ENCODE peak calls at places on chromosome 15, in four cellular contexts. One of them, this sample, is unnamed.

GRCh38 chr15:69756440-69756839 is 303.8 kb downstream of the RPLP1 start:
- DNase-seq in activated naive CD4-positive, alpha-beta T cell: no peak
- DNase-seq in memory B cell: no peak
- DNase-seq in neural progenitor cell: no peak
- DNase-seq in this sample: no peak

GRCh38 chr15:28114721-28115622 is 15.9 kb upstream of the OCA2 start:
- DNase-seq in neural progenitor cell: no peak
- DNase-seq in memory B cell: no peak
- DNase-seq in activated naive CD4-positive, alpha-beta T cell: no peak
- DNase-seq in this sample: no peak

GRCh38 chr15:98398886-98399285 is 249.5 kb upstream of the IGF1R start:
- DNase-seq in activated naive CD4-positive, alpha-beta T cell: no peak
- DNase-seq in memory B cell: no peak
- DNase-seq in neural progenitor cell: no peak
- DNase-seq in this sample: no peak

GRCh38 chr15:61857169-61857829 is 202.9 kb downstream of the VPS13C start:
- DNase-seq in neural progenitor cell: no peak
- DNase-seq in activated naive CD4-positive, alpha-beta T cell: no peak
- DNase-seq in memory B cell: no peak
- DNase-seq in this sample: no peak

GRCh38 chr15:65086680-65087111 is 10.2 kb downstream of the KBTBD13 start:
- DNase-seq in memory B cell: no peak
- DNase-seq in neural progenitor cell: no peak
- DNase-seq in activated naive CD4-positive, alpha-beta T cell: no peak
- DNase-seq in this sample: no peak

GRCh38 chr15:64010719-64011118 is 35.6 kb downstream of the DAPK2 start:
- DNase-seq in memory B cell: peak
- DNase-seq in neural progenitor cell: no peak
- DNase-seq in activated naive CD4-positive, alpha-beta T cell: no peak
- DNase-seq in this sample: no peak

GRCh38 chr15:45234562-45235235 is 17.3 kb upstream of the SLC28A2 start:
- DNase-seq in neural progenitor cell: no peak
- DNase-seq in activated naive CD4-positive, alpha-beta T cell: no peak
- DNase-seq in memory B cell: no peak
- DNase-seq in this sample: no peak

GRCh38 chr15:78203346-78204225 is 30.8 kb downstream of the ACSBG1 start:
- DNase-seq in memory B cell: peak
- DNase-seq in neural progenitor cell: no peak
- DNase-seq in activated naive CD4-positive, alpha-beta T cell: no peak
- DNase-seq in this sample: no peak

GRCh38 chr15:56964182-56964581 is 45.7 kb downstream of the TCF12 start:
- DNase-seq in activated naive CD4-positive, alpha-beta T cell: no peak
- DNase-seq in memory B cell: no peak
- DNase-seq in neural progenitor cell: no peak
- DNase-seq in this sample: no peak

GRCh38 chr15:96067677-96068076 is 262.8 kb upstream of the NR2F2 start:
- DNase-seq in memory B cell: no peak
- DNase-seq in neural progenitor cell: no peak
- DNase-seq in activated naive CD4-positive, alpha-beta T cell: no peak
- DNase-seq in this sample: no peak

GRCh38 chr15:58501636-58502178 is 69.9 kb downstream of the LIPC start:
- DNase-seq in neural progenitor cell: no peak
- DNase-seq in activated naive CD4-positive, alpha-beta T cell: no peak
- DNase-seq in memory B cell: no peak
- DNase-seq in this sample: no peak

GRCh38 chr15:62125763-62126162 is 39.3 kb downstream of the C2CD4B start:
- DNase-seq in neural progenitor cell: no peak
- DNase-seq in activated naive CD4-positive, alpha-beta T cell: no peak
- DNase-seq in memory B cell: no peak
- DNase-seq in this sample: no peak

GRCh38 chr15:71654714-71655174 is 155.6 kb upstream of the NR2E3 start:
- DNase-seq in activated naive CD4-positive, alpha-beta T cell: no peak
- DNase-seq in memory B cell: no peak
- DNase-seq in neural progenitor cell: no peak
- DNase-seq in this sample: no peak

GRCh38 chr15:90884719-90885431 is 571 bp downstream of the FES start:
- DNase-seq in activated naive CD4-positive, alpha-beta T cell: no peak
- DNase-seq in memory B cell: no peak
- DNase-seq in neural progenitor cell: no peak
- DNase-seq in this sample: no peak

GRCh38 chr15:70602281-70602680 is 161.1 kb downstream of the UACA start:
- DNase-seq in activated naive CD4-positive, alpha-beta T cell: no peak
- DNase-seq in neural progenitor cell: no peak
- DNase-seq in memory B cell: no peak
- DNase-seq in this sample: no peak

GRCh38 chr15:35680951-35681350 is 135.0 kb upstream of the DPH6 start:
- DNase-seq in activated naive CD4-positive, alpha-beta T cell: no peak
- DNase-seq in memory B cell: no peak
- DNase-seq in neural progenitor cell: no peak
- DNase-seq in this sample: no peak

GRCh38 chr15:92638291-92638708 is 17.3 kb downstream of the FAM174B start:
- DNase-seq in neural progenitor cell: no peak
- DNase-seq in memory B cell: no peak
- DNase-seq in activated naive CD4-positive, alpha-beta T cell: no peak
- DNase-seq in this sample: no peak

GRCh38 chr15:62469874-62470688 is 305.0 kb upstream of the C2CD4B start:
- DNase-seq in memory B cell: no peak
- DNase-seq in activated naive CD4-positive, alpha-beta T cell: no peak
- DNase-seq in neural progenitor cell: no peak
- DNase-seq in this sample: no peak

GRCh38 chr15:54307252-54307902 is 329.1 kb downstream of the UNC13C start:
- DNase-seq in activated naive CD4-positive, alpha-beta T cell: no peak
- DNase-seq in memory B cell: no peak
- DNase-seq in neural progenitor cell: no peak
- DNase-seq in this sample: no peak

GRCh38 chr15:65081270-65081669 is 4.7 kb downstream of the KBTBD13 start:
- DNase-seq in memory B cell: no peak
- DNase-seq in activated naive CD4-positive, alpha-beta T cell: no peak
- DNase-seq in neural progenitor cell: no peak
- DNase-seq in this sample: no peak

GRCh38 chr15:51367322-51367976 is 26.0 kb downstream of the GLDN start:
- DNase-seq in neural progenitor cell: peak
- DNase-seq in activated naive CD4-positive, alpha-beta T cell: no peak
- DNase-seq in memory B cell: no peak
- DNase-seq in this sample: no peak

GRCh38 chr15:85037617-85038016 is 56.0 kb downstream of the PDE8A start:
- DNase-seq in neural progenitor cell: no peak
- DNase-seq in memory B cell: no peak
- DNase-seq in activated naive CD4-positive, alpha-beta T cell: no peak
- DNase-seq in this sample: no peak

GRCh38 chr15:98286200-98286599 is 325.7 kb downstream of the ARRDC4 start:
- DNase-seq in memory B cell: no peak
- DNase-seq in activated naive CD4-positive, alpha-beta T cell: no peak
- DNase-seq in neural progenitor cell: no peak
- DNase-seq in this sample: no peak

GRCh38 chr15:68126415-68126814 is 72.3 kb downstream of the PIAS1 start:
- DNase-seq in memory B cell: no peak
- DNase-seq in activated naive CD4-positive, alpha-beta T cell: no peak
- DNase-seq in neural progenitor cell: no peak
- DNase-seq in this sample: no peak

GRCh38 chr15:50259276-50259675 is 6.2 kb downstream of the HDC start:
- DNase-seq in memory B cell: no peak
- DNase-seq in neural progenitor cell: no peak
- DNase-seq in activated naive CD4-positive, alpha-beta T cell: no peak
- DNase-seq in this sample: no peak

GRCh38 chr15:62404194-62404985 is 239.3 kb upstream of the C2CD4B start:
- DNase-seq in activated naive CD4-positive, alpha-beta T cell: no peak
- DNase-seq in memory B cell: no peak
- DNase-seq in neural progenitor cell: no peak
- DNase-seq in this sample: no peak

GRCh38 chr15:71083349-71083748 is 31.9 kb upstream of the THSD4 start:
- DNase-seq in neural progenitor cell: no peak
- DNase-seq in activated naive CD4-positive, alpha-beta T cell: no peak
- DNase-seq in memory B cell: no peak
- DNase-seq in this sample: no peak

GRCh38 chr15:37019479-37020433 is 80.6 kb downstream of the MEIS2 start:
- DNase-seq in activated naive CD4-positive, alpha-beta T cell: no peak
- DNase-seq in neural progenitor cell: no peak
- DNase-seq in memory B cell: no peak
- DNase-seq in this sample: no peak

GRCh38 chr15:90875549-90875981 is 7.2 kb downstream of the FURIN start:
- DNase-seq in activated naive CD4-positive, alpha-beta T cell: no peak
- DNase-seq in memory B cell: no peak
- DNase-seq in neural progenitor cell: no peak
- DNase-seq in this sample: no peak

GRCh38 chr15:44798815-44799214 is 62.5 kb downstream of the TRIM69 start:
- DNase-seq in neural progenitor cell: peak
- DNase-seq in activated naive CD4-positive, alpha-beta T cell: no peak
- DNase-seq in memory B cell: no peak
- DNase-seq in this sample: no peak

GRCh38 chr15:73794501-73795133 is 41.5 kb upstream of the INSYN1 start:
- DNase-seq in neural progenitor cell: no peak
- DNase-seq in activated naive CD4-positive, alpha-beta T cell: no peak
- DNase-seq in memory B cell: no peak
- DNase-seq in this sample: no peak

GRCh38 chr15:77634266-77634962 is 1.7 kb upstream of the LINGO1 start:
- DNase-seq in memory B cell: peak
- DNase-seq in activated naive CD4-positive, alpha-beta T cell: peak
- DNase-seq in neural progenitor cell: peak
- DNase-seq in this sample: no peak

GRCh38 chr15:87755226-87755625 is 501.3 kb downstream of the NTRK3 start:
- DNase-seq in memory B cell: no peak
- DNase-seq in activated naive CD4-positive, alpha-beta T cell: no peak
- DNase-seq in neural progenitor cell: no peak
- DNase-seq in this sample: no peak

GRCh38 chr15:70853855-70854668 is at the start of gene LARP6:
- DNase-seq in activated naive CD4-positive, alpha-beta T cell: no peak
- DNase-seq in neural progenitor cell: peak
- DNase-seq in memory B cell: peak
- DNase-seq in this sample: no peak

GRCh38 chr15:91456251-91456718 is 356.2 kb downstream of the SV2B start:
- DNase-seq in memory B cell: no peak
- DNase-seq in neural progenitor cell: no peak
- DNase-seq in activated naive CD4-positive, alpha-beta T cell: no peak
- DNase-seq in this sample: no peak

GRCh38 chr15:39242345-39242744 is 338.5 kb upstream of the THBS1 start:
- DNase-seq in memory B cell: no peak
- DNase-seq in neural progenitor cell: no peak
- DNase-seq in activated naive CD4-positive, alpha-beta T cell: no peak
- DNase-seq in this sample: peak

GRCh38 chr15:69675727-69676126 is 223.1 kb downstream of the RPLP1 start:
- DNase-seq in memory B cell: no peak
- DNase-seq in activated naive CD4-positive, alpha-beta T cell: no peak
- DNase-seq in neural progenitor cell: no peak
- DNase-seq in this sample: no peak

GRCh38 chr15:42405876-42406482 is 46.7 kb downstream of the CAPN3 start:
- DNase-seq in activated naive CD4-positive, alpha-beta T cell: no peak
- DNase-seq in neural progenitor cell: no peak
- DNase-seq in memory B cell: no peak
- DNase-seq in this sample: no peak